ENCODE peak calls at places on chromosomes 12 and 14, in six cellular contexts. One of them, this sample, is unnamed.

GRCh38 chr12:118302053-118302452 is 70.7 kb downstream of the TAOK3 start:
- DNase-seq in mesenchymal stem cell: peak; percentile 38
- DNase-seq in IMR-90: peak; percentile 53
- DNase-seq in H1: no peak
- DNase-seq in H9: no peak
- DNase-seq in mesendoderm: no peak
- DNase-seq in this sample: no peak

GRCh38 chr14:59283380-59283779 is 94.9 kb downstream of the DAAM1 start:
- DNase-seq in mesenchymal stem cell: peak; percentile 73
- DNase-seq in IMR-90: peak; percentile 51
- DNase-seq in H1: no peak
- DNase-seq in H9: no peak
- DNase-seq in mesendoderm: no peak
- DNase-seq in this sample: no peak

GRCh38 chr14:53564870-53565269 is 391.8 kb downstream of the BMP4 start:
- DNase-seq in mesenchymal stem cell: no peak
- DNase-seq in IMR-90: no peak
- DNase-seq in H1: no peak
- DNase-seq in H9: no peak
- DNase-seq in mesendoderm: no peak
- DNase-seq in this sample: no peak

GRCh38 chr14:99252940-99253868 is 18.8 kb downstream of the BCL11B start:
- DNase-seq in mesenchymal stem cell: no peak
- DNase-seq in IMR-90: no peak
- DNase-seq in H1: no peak
- DNase-seq in H9: no peak
- DNase-seq in mesendoderm: no peak
- DNase-seq in this sample: no peak

GRCh38 chr12:67457799-67458680 is 188.9 kb downstream of the CAND1 start:
- DNase-seq in mesenchymal stem cell: no peak
- DNase-seq in IMR-90: no peak
- DNase-seq in H1: no peak
- DNase-seq in H9: no peak
- DNase-seq in mesendoderm: peak; percentile 23
- DNase-seq in this sample: no peak

GRCh38 chr12:75798527-75798926 is 233.0 kb downstream of the PHLDA1 start:
- DNase-seq in mesenchymal stem cell: no peak
- DNase-seq in IMR-90: no peak
- DNase-seq in H1: no peak
- DNase-seq in H9: no peak
- DNase-seq in mesendoderm: no peak
- DNase-seq in this sample: no peak

GRCh38 chr14:61355892-61356325 is 34.5 kb downstream of the PRKCH start:
- DNase-seq in mesenchymal stem cell: no peak
- DNase-seq in IMR-90: peak; percentile 11
- DNase-seq in H1: peak; percentile 54
- DNase-seq in H9: peak; percentile 72
- DNase-seq in mesendoderm: peak; percentile 98
- DNase-seq in this sample: no peak

GRCh38 chr12:26870491-26871419 is 37.8 kb upstream of the ITPR2 start:
- DNase-seq in mesenchymal stem cell: peak; percentile 29
- DNase-seq in IMR-90: peak; percentile 57
- DNase-seq in H1: no peak
- DNase-seq in H9: no peak
- DNase-seq in mesendoderm: no peak
- DNase-seq in this sample: no peak

GRCh38 chr12:42744539-42745156 is 155.1 kb upstream of the PRICKLE1 start:
- DNase-seq in mesenchymal stem cell: peak; percentile 56
- DNase-seq in IMR-90: no peak
- DNase-seq in H1: no peak
- DNase-seq in H9: no peak
- DNase-seq in mesendoderm: peak; percentile 85
- DNase-seq in this sample: no peak

GRCh38 chr14:82642425-82642824 is 1108.8 kb upstream of the SEL1L start:
- DNase-seq in mesenchymal stem cell: peak; percentile 35
- DNase-seq in IMR-90: no peak
- DNase-seq in H1: peak; percentile 46
- DNase-seq in H9: peak; percentile 88
- DNase-seq in mesendoderm: peak; percentile 70
- DNase-seq in this sample: no peak

GRCh38 chr12:32158525-32158924 is 51.9 kb downstream of the BICD1 start:
- DNase-seq in mesenchymal stem cell: no peak
- DNase-seq in IMR-90: no peak
- DNase-seq in H1: no peak
- DNase-seq in H9: no peak
- DNase-seq in mesendoderm: peak; percentile 21
- DNase-seq in this sample: no peak
- H2BK15ac ChIP-seq in mesenchymal stem cell: no peak overlapping the region
- H2BK15ac ChIP-seq in IMR-90: no peak overlapping the region
- H2BK15ac ChIP-seq in H1: no peak overlapping the region
- H2BK15ac ChIP-seq in H9: no peak overlapping the region
- H2BK15ac ChIP-seq in mesendoderm: no peak overlapping the region
- H2BK15ac ChIP-seq in this sample: no peak overlapping the region

DNA sequence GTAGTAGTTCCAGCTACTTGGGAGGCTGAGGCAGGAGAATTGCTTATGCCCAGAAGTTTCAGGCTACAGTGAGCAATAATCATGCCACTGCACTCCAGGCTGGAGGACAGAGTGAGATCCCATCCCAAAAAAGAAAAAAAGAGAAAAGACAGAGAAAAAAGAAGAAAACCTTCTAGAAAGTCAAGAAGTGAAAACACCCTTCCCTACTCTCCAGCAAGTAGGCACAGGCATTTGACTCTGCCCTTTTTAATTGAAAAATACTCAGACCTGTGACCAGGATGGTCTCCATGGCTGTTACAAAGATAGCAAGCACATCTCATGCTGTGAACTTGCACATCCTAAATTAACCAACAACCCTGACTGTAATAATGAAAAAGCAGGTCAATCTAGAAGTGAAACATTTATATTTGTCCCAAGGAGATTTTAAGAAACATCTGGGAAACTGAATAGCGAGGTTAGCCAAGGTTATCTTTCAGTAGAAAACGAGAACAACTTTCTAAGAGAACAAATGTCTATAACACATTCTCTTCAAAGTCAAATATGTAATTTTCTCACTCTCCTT is 2.0 kb downstream of the TMTC1 start:
- DNase-seq in mesenchymal stem cell: peak; percentile 14
- DNase-seq in IMR-90: no peak
- DNase-seq in H1: no peak
- DNase-seq in H9: no peak
- DNase-seq in mesendoderm: no peak
- DNase-seq in this sample: no peak
- H3K27me3 ChIP-seq in mesenchymal stem cell: no peaks in the 10 kb centered on the region
- H3K27me3 ChIP-seq in IMR-90: peaks cover 2% of the 10 kb centered on the region
- H3K27me3 ChIP-seq in H1: peaks cover 2% of the 10 kb centered on the region
- H3K27me3 ChIP-seq in H9: no peaks in the 10 kb centered on the region
- H3K27me3 ChIP-seq in mesendoderm: no peaks in the 10 kb centered on the region
- H3K27me3 ChIP-seq in this sample: no peaks in the 10 kb centered on the region

GRCh38 chr14:76133103-76133502 is 18.6 kb upstream of the GPATCH2L start:
- DNase-seq in mesenchymal stem cell: peak; percentile 42
- DNase-seq in IMR-90: peak; percentile 24
- DNase-seq in H1: no peak
- DNase-seq in H9: peak; percentile 42
- DNase-seq in mesendoderm: peak; percentile 77
- DNase-seq in this sample: peak; percentile 67
- H2BK15ac ChIP-seq in mesenchymal stem cell: no peak overlapping the region
- H2BK15ac ChIP-seq in IMR-90: no peak overlapping the region
- H2BK15ac ChIP-seq in H1: no peak overlapping the region
- H2BK15ac ChIP-seq in H9: no peak overlapping the region
- H2BK15ac ChIP-seq in mesendoderm: no peak overlapping the region
- H2BK15ac ChIP-seq in this sample: no peak overlapping the region

GRCh38 chr14:81433378-81433777 is 33.3 kb upstream of the STON2 start:
- DNase-seq in mesenchymal stem cell: no peak
- DNase-seq in IMR-90: no peak
- DNase-seq in H1: no peak
- DNase-seq in H9: no peak
- DNase-seq in mesendoderm: peak; percentile 65
- DNase-seq in this sample: no peak
- H3K27me3 ChIP-seq in mesenchymal stem cell: peaks cover 16% of the 10 kb centered on the region
- H3K27me3 ChIP-seq in IMR-90: peaks cover 46% of the 10 kb centered on the region
- H3K27me3 ChIP-seq in H1: peaks cover 5% of the 10 kb centered on the region
- H3K27me3 ChIP-seq in H9: peaks cover 7% of the 10 kb centered on the region
- H3K27me3 ChIP-seq in mesendoderm: peaks cover 3% of the 10 kb centered on the region
- H3K27me3 ChIP-seq in this sample: no peaks in the 10 kb centered on the region

GRCh38 chr14:100623557-100623956 is 36.3 kb upstream of the BEGAIN start:
- DNase-seq in mesenchymal stem cell: no peak
- DNase-seq in IMR-90: no peak
- DNase-seq in H1: no peak
- DNase-seq in H9: no peak
- DNase-seq in mesendoderm: no peak
- DNase-seq in this sample: no peak

GRCh38 chr14:100621806-100622205 is 34.6 kb upstream of the BEGAIN start:
- DNase-seq in mesenchymal stem cell: no peak
- DNase-seq in IMR-90: no peak
- DNase-seq in H1: no peak
- DNase-seq in H9: no peak
- DNase-seq in mesendoderm: peak; percentile 45
- DNase-seq in this sample: no peak

GRCh38 chr14:100622708-100623485 is 35.7 kb upstream of the BEGAIN start:
- DNase-seq in mesenchymal stem cell: no peak
- DNase-seq in IMR-90: no peak
- DNase-seq in H1: no peak
- DNase-seq in H9: peak; percentile 12
- DNase-seq in mesendoderm: no peak
- DNase-seq in this sample: no peak

GRCh38 chr14:100622234-100622633 is 35.0 kb upstream of the BEGAIN start:
- DNase-seq in mesenchymal stem cell: no peak
- DNase-seq in IMR-90: no peak
- DNase-seq in H1: no peak
- DNase-seq in H9: no peak
- DNase-seq in mesendoderm: no peak
- DNase-seq in this sample: no peak

GRCh38 chr14:100623961-100624360 is 36.7 kb upstream of the BEGAIN start:
- DNase-seq in mesenchymal stem cell: no peak
- DNase-seq in IMR-90: no peak
- DNase-seq in H1: no peak
- DNase-seq in H9: no peak
- DNase-seq in mesendoderm: no peak
- DNase-seq in this sample: no peak
- H2BK15ac ChIP-seq in mesenchymal stem cell: no peak overlapping the region
- H2BK15ac ChIP-seq in IMR-90: no peak overlapping the region
- H2BK15ac ChIP-seq in H1: no peak overlapping the region
- H2BK15ac ChIP-seq in H9: no peak overlapping the region
- H2BK15ac ChIP-seq in mesendoderm: no peak overlapping the region
- H2BK15ac ChIP-seq in this sample: peak overlapping the region; percentile 20

This sample was measured in neuronal stem cell.